ENCODE peak calls at places on chromosomes 16 and 17, in nine cellular contexts. V is K562, A is WTC11, H is H1, W is A549, E is GM12878, G is endothelial cell of umbilical vein, C is SK-N-SH, P is HCT116. F is an unnamed sample.

GRCh38 chr16:15803608-15804007 is 53.2 kb downstream of the MYH11 start:
- DNase-seq in V (no peak), A (no peak), H (no peak), W (no peak), E (no peak), G (no peak), C (no peak), P (no peak), F (no peak)

GRCh38 chr17:61485067-61485775 is 33.0 kb downstream of the TBX4 start:
- DNase-seq in V (no peak), A (no peak), H (no peak), W (no peak), E (no peak), G (no peak), C (no peak), P (no peak), F (no peak)

GRCh38 chr17:76868669-76869208 is 535 bp downstream of the MGAT5B start:
- DNase-seq in V (peak; percentile 72), A (peak; percentile 35), H (peak; percentile 70), W (peak; percentile 48), E (no peak), G (no peak), C (peak; percentile 88), P (no peak), F (no peak)

GRCh38 chr17:76572201-76572910 is 13.3 kb downstream of the ST6GALNAC2 start:
- DNase-seq in V (no peak), A (no peak), H (no peak), W (no peak), E (no peak), G (no peak), C (peak; percentile 29), P (no peak), F (no peak)

GRCh38 chr17:44011876-44012275 is 2.9 kb downstream of the TMEM101 start:
- DNase-seq in V (no peak), A (no peak), H (no peak), W (no peak), E (no peak), G (no peak), C (peak; percentile 42), P (no peak), F (no peak)

GRCh38 chr16:67481561-67482259 is 753 bp upstream of the ATP6V0D1 start:
- DNase-seq in V (no peak), A (no peak), H (no peak), W (no peak), E (no peak), G (peak; percentile 60), C (peak; percentile 47), P (no peak), F (peak; percentile 28)

GRCh38 chr17:78925662-78926555 is 722 bp upstream of the TIMP2 start:
- DNase-seq in V (no peak), A (no peak), H (peak; percentile 68), W (no peak), E (no peak), G (peak; percentile 85), C (peak; percentile 81), P (no peak), F (peak; percentile 77)

GRCh38 chr17:164536-165235 is 16.8 kb downstream of the DOC2B start:
- DNase-seq in V (peak; percentile 19), A (peak; percentile 59), H (peak; percentile 66), W (peak; percentile 61), E (no peak), G (peak; percentile 69), C (peak; percentile 88), P (no peak), F (peak; percentile 55)

GRCh38 chr17:14118951-14119350 is 49.6 kb downstream of the COX10 start:
- DNase-seq in V (no peak), A (no peak), H (no peak), W (no peak), E (peak; percentile 15), G (no peak), C (no peak), P (no peak), F (no peak)

GRCh38 chr16:28603381-28604185 is 6.3 kb downstream of the SULT1A1 start:
- DNase-seq in V (no peak), A (no peak), H (no peak), W (no peak), E (no peak), G (no peak), C (no peak), P (no peak), F (no peak)

GRCh38 chr17:69213059-69213813 is 15.4 kb downstream of the ABCA10 start:
- DNase-seq in V (no peak), A (peak; percentile 28), H (peak; percentile 48), W (no peak), E (no peak), G (no peak), C (no peak), P (no peak), F (peak; percentile 4)

GRCh38 chr16:20613471-20613887 is 37.3 kb upstream of the ACSM2B start:
- DNase-seq in V (no peak), A (no peak), H (no peak), W (no peak), E (no peak), G (no peak), C (no peak), P (no peak), F (no peak)

GRCh38 chr16:87002717-87003413 is 314.3 kb downstream of the C16orf95 start:
- DNase-seq in V (no peak), A (no peak), H (no peak), W (no peak), E (no peak), G (no peak), C (no peak), P (no peak), F (peak; percentile 67)

GRCh38 chr17:73841431-73842060 is 197.3 kb upstream of the SDK2 start:
- DNase-seq in V (no peak), A (peak; percentile 54), H (peak; percentile 59), W (peak; percentile 54), E (no peak), G (no peak), C (peak; percentile 65), P (no peak), F (peak; percentile 10)

GRCh38 chr17:47423406-47424295 is 99.9 kb downstream of the EFCAB13 start:
- DNase-seq in V (no peak), A (peak; percentile 66), H (peak; percentile 72), W (peak; percentile 41), E (no peak), G (peak; percentile 15), C (peak; percentile 76), P (no peak), F (no peak)

GRCh38 chr17:58083491-58084316 is 485 bp downstream of the DYNLL2 start:
- DNase-seq in V (peak; percentile 77), A (no peak), H (peak; percentile 58), W (peak; percentile 65), E (no peak), G (peak; percentile 43), C (peak; percentile 91), P (no peak), F (peak; percentile 74)

DNA sequence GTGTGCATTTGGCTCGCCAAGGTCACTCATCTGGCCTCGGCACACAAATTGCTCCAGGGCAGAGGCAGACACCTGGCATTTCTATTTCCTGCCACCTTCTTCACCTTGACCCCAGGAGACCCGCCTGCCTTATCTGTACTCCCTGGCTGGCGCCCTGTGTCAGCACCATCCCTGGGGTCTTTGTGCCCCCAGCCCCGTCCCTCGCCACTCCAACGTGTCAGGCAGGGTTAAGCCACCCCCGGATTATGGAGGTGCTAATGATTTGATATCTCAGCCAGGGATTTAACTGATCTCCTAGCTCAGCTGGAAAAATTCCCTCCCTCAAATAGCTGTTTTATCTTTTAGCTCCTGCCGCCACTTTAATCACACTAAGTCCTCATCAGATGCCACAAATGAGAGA is 26.4 kb upstream of the WFDC1 start:
- DNase-seq in V (no peak), A (no peak), H (no peak), W (no peak), E (no peak), G (no peak), C (no peak), P (no peak), F (no peak)
- TF ChIP-seq MAX in V (no peak), A (no peak), H (no peak), W (no peak), E (no peak), G (no peak), C (no peak), P (no peak), F (no peak)

DNA sequence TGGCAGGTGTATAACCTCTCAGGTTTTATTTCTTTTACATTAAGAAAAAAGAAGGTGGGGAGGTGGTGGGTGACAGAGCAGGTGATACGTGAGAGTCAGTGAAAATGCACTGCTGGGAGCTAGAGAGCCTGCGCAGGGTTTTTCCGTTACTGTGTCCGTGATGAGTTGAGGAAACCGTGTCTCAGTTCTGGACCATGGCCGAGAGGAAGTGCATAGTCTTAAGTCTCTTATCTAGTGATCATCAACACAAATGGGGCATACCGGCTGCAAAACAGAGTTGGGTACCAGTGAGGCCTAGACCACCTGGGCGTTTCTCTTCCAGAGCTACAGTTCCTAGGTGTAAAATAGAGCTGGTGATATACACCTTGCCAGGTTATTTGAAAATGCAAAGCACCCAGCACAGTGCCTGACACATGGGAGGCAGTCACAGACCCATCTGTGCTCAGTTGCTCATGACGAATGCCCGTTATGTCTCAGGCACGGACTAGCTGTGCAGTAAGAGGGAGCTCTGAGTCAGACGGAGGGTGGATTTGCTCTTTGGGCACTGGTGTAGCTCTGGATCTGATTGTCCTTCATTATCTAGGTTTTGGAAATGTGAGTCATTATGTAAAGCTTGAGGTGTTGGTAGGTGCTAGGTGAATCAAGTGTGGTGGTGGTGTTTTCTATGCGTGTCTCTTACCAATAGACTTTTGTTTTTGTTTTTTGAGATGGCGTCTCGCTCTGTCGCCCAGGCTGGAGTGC is 60.9 kb downstream of the RPTOR start:
- DNase-seq in V (no peak), A (no peak), H (no peak), W (peak; percentile 40), E (peak; percentile 85), G (no peak), C (no peak), P (no peak), F (no peak)
- TF ChIP-seq MAX in V (no peak), A (no peak), H (no peak), W (no peak), E (no peak), G (no peak), C (no peak), P (no peak), F (no peak)

DNA sequence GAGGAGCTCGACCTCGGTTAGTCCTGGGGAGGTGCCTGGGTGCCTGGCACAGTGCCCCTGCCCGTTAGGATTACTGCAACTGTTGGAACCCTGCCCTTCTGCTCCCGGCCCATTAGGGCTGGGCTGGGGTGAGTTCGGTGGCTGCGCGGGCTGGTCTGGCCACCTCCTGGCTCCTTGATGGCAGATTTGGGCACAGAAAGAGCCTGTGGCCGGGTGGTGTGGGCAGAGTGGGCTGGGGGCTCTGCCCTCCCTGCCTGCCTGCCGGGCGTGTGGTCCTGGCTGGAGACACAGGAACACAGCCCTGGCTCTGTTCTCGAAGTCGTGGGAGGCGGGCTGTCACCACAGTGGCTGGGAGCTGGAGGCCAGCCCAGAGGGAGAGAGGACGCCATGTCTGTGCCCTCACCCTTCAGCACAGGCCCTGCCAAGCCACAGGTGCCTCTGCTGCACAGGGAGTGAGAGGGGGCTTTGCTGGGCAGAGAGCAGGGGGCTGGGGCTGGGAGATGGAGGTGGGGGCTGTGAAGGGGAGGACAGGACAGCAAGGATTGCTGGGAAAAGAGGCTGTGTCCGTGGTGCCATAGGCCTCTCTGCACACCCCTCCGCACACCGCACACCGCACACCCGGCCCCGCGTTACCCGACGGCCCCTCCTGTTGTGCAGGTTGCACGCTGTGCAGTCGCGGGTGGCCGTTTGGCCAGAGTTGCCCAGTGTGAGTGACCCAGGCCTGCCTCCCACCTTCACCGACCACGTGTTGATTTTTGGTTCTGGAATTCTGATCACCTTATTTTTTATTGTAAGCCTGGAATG is 236.6 kb upstream of the GSE1 start:
- DNase-seq in V (no peak), A (no peak), H (no peak), W (no peak), E (no peak), G (no peak), C (peak; percentile 67), P (no peak), F (no peak)
- TF ChIP-seq MAX in V (no peak), A (no peak), H (no peak), W (no peak), E (no peak), G (no peak), C (no peak), P (no peak), F (no peak)

GRCh38 chr17:81153340-81153803 is 11.9 kb upstream of the PVALEF start:
- DNase-seq in V (peak; percentile 70), A (no peak), H (no peak), W (no peak), E (no peak), G (no peak), C (peak; percentile 15), P (no peak), F (peak; percentile 92)
- TF ChIP-seq MAX in V (no peak), A (no peak), H (no peak), W (no peak), E (no peak), G (no peak), C (no peak), P (no peak), F (peak; percentile 84)

F was measured in NB4.